ENCODE peak calls at places on chromosomes 13 and 19, in ten cellular contexts. M, K, W, Y, J, S, T, Q, H and R are unnamed samples.
A peak's percentile ranks its signal among the peaks of the same experiment; 100 is the strongest.

GRCh38 chr19:40190891-40191835 is at the start of gene MAP3K10:
- DNase-seq in T (peak; percentile 87), K (peak; percentile 91), Y (peak; percentile 75), S (peak; percentile 84), H (peak; percentile 27), Q (peak; percentile 51), W (peak; percentile 84), M (peak; percentile 66), J (peak; percentile 52), R (peak; percentile 76)

GRCh38 chr19:47186337-47187022 is 44.5 kb downstream of the BBC3 start:
- DNase-seq in Q (no peak), K (peak; percentile 91), T (no peak), S (no peak), W (no peak), J (peak; percentile 59), Y (peak; percentile 78), H (no peak), M (peak; percentile 59), R (no peak)

GRCh38 chr13:33794576-33794975 is 23.4 kb upstream of the RFC3 start:
- DNase-seq in M (no peak), T (no peak), H (no peak), K (no peak), S (no peak), J (no peak), Q (no peak), Y (no peak), W (no peak), R (no peak)

GRCh38 chr19:17236414-17236716 is 9.4 kb downstream of the NR2F6 start:
- DNase-seq in H (no peak), S (no peak), W (no peak), T (no peak), Q (no peak), K (no peak), M (no peak), Y (no peak), J (no peak), R (no peak)

GRCh38 chr13:79988573-79988972 is 352.4 kb downstream of the SPRY2 start:
- DNase-seq in K (no peak), T (no peak), H (no peak), W (no peak), Q (peak; percentile 83), S (no peak), M (no peak), Y (no peak), J (no peak), R (no peak)

GRCh38 chr13:32627793-32628192 is 41.5 kb downstream of the PDS5B start:
- DNase-seq in T (no peak), W (no peak), S (no peak), H (no peak), J (no peak), Y (no peak), Q (no peak), M (no peak), K (no peak), R (no peak)

GRCh38 chr19:17555929-17556813 is 722 bp downstream of the COLGALT1 start:
- DNase-seq in H (no peak), Q (peak; percentile 44), W (peak; percentile 56), K (peak; percentile 78), Y (no peak), S (peak; percentile 87), J (no peak), M (peak; percentile 12), T (peak; percentile 52), R (peak; percentile 58)

GRCh38 chr13:41587490-41587889 is 130.1 kb downstream of the RGCC start:
- DNase-seq in M (no peak), H (peak; percentile 34), W (no peak), K (peak; percentile 64), S (no peak), J (peak; percentile 34), Y (peak; percentile 3), Q (no peak), T (no peak), R (no peak)

GRCh38 chr19:6100284-6100915 is 9.9 kb downstream of the RFX2 start:
- DNase-seq in Q (no peak), W (no peak), S (no peak), K (peak; percentile 72), M (peak; percentile 28), H (no peak), T (no peak), J (no peak), Y (no peak), R (no peak)

GRCh38 chr13:51728972-51729371 is 75.0 kb downstream of the DHRS12 start:
- DNase-seq in J (no peak), K (no peak), Y (no peak), S (no peak), M (no peak), W (peak; percentile 67), Q (peak; percentile 92), H (no peak), T (no peak), R (no peak)

GRCh38 chr19:18637644-18638630 is 1.1 kb downstream of the KLHL26 start:
- DNase-seq in H (peak; percentile 21), T (peak; percentile 50), J (no peak), Q (no peak), S (no peak), K (no peak), M (no peak), Y (no peak), W (no peak), R (peak; percentile 18)

GRCh38 chr13:76693086-76693485 is 193.1 kb downstream of the KCTD12 start:
- DNase-seq in S (no peak), J (no peak), T (no peak), W (no peak), H (no peak), M (no peak), Q (no peak), Y (no peak), K (no peak), R (no peak)

GRCh38 chr13:29799041-29799440 is 51.4 kb downstream of the UBL3 start:
- DNase-seq in T (no peak), M (no peak), K (no peak), W (no peak), Q (no peak), J (no peak), Y (no peak), S (no peak), H (no peak), R (no peak)

GRCh38 chr13:44278164-44278563 is 95.5 kb upstream of the SERP2 start:
- DNase-seq in S (no peak), Y (no peak), M (no peak), K (no peak), Q (no peak), H (no peak), W (no peak), J (no peak), T (no peak), R (no peak)

GRCh38 chr13:43132228-43132627 is 108.8 kb downstream of the DNAJC15 start:
- DNase-seq in K (no peak), T (peak; percentile 38), H (no peak), Q (peak; percentile 36), S (no peak), M (no peak), J (no peak), W (peak; percentile 56), Y (no peak), R (peak; percentile 73)